ENCODE peak calls at places on chromosomes 16 and 17, in five cellular contexts. One of them, this sample, is unnamed.
A peak's percentile ranks its signal among the peaks of the same experiment; 100 is the strongest.

GRCh38 chr16:27463741-27464662 is 62.0 kb downstream of the IL21R start:
- DNase-seq in cardiac fibroblast: no peak
- DNase-seq in fibroblast of mammary gland: no peak
- DNase-seq in tibial nerve: no peak
- DNase-seq in AG09319: no peak
- DNase-seq in this sample: no peak

GRCh38 chr17:21282231-21282630 is 2.3 kb upstream of the MAP2K3 start:
- DNase-seq in AG09319: peak; percentile 81
- DNase-seq in tibial nerve: no peak
- DNase-seq in cardiac fibroblast: peak; percentile 95
- DNase-seq in fibroblast of mammary gland: peak; percentile 98
- DNase-seq in this sample: peak; percentile 98

GRCh38 chr16:22139008-22139407 is 23.3 kb upstream of the SDR42E2 start:
- DNase-seq in cardiac fibroblast: no peak
- DNase-seq in fibroblast of mammary gland: no peak
- DNase-seq in tibial nerve: no peak
- DNase-seq in AG09319: no peak
- DNase-seq in this sample: no peak

GRCh38 chr16:11535494-11535893 is 51.2 kb downstream of the LITAF start:
- DNase-seq in fibroblast of mammary gland: no peak
- DNase-seq in cardiac fibroblast: no peak
- DNase-seq in tibial nerve: no peak
- DNase-seq in AG09319: no peak
- DNase-seq in this sample: no peak

GRCh38 chr17:54221499-54221898 is 398.8 kb downstream of the KIF2B start:
- DNase-seq in AG09319: no peak
- DNase-seq in cardiac fibroblast: no peak
- DNase-seq in tibial nerve: no peak
- DNase-seq in fibroblast of mammary gland: no peak
- DNase-seq in this sample: no peak

GRCh38 chr17:77124192-77124908 is 16.4 kb upstream of the SEC14L1 start:
- DNase-seq in AG09319: no peak
- DNase-seq in fibroblast of mammary gland: peak; percentile 71
- DNase-seq in cardiac fibroblast: peak; percentile 92
- DNase-seq in tibial nerve: peak; percentile 22
- DNase-seq in this sample: peak; percentile 54

GRCh38 chr17:50218771-50219315 is 17.4 kb upstream of the COL1A1 start:
- DNase-seq in AG09319: peak; percentile 77
- DNase-seq in tibial nerve: no peak
- DNase-seq in cardiac fibroblast: peak; percentile 92
- DNase-seq in fibroblast of mammary gland: peak; percentile 96
- DNase-seq in this sample: peak; percentile 86

GRCh38 chr17:48724241-48725004 is 1.4 kb downstream of the PRAC2 start:
- DNase-seq in fibroblast of mammary gland: peak; percentile 73
- DNase-seq in cardiac fibroblast: peak; percentile 79
- DNase-seq in tibial nerve: peak; percentile 76
- DNase-seq in AG09319: peak; percentile 41
- DNase-seq in this sample: peak; percentile 73

DNA sequence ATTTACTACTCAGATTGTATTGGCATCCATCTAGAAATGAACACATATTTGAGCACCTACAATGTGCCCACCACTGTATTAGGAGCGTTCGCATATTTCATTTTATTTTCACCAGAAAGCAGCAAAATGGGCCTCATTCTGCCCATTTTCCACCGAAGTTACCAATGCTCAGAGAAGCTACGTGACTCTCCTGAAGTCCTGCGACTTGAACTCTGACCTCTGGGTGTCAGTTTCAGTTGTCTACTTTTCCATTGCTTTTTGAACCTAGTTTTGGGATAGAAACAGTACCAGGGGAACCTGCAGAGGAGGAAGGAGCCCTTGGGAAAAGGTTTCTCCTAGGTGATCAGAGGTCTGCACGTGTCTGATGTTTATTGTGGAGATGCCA is 139.1 kb upstream of the SDK2 start:
- DNase-seq in cardiac fibroblast: no peak
- DNase-seq in fibroblast of mammary gland: no peak
- DNase-seq in tibial nerve: no peak
- DNase-seq in AG09319: no peak
- DNase-seq in this sample: no peak
- TF ChIP-seq CTCF in cardiac fibroblast: no peak
- TF ChIP-seq CTCF in fibroblast of mammary gland: no peak
- TF ChIP-seq CTCF in tibial nerve: no peak
- TF ChIP-seq CTCF in AG09319: no peak
- TF ChIP-seq CTCF in this sample: no peak

GRCh38 chr16:30980434-30980833 is 4.6 kb upstream of the HSD3B7 start:
- DNase-seq in cardiac fibroblast: no peak
- DNase-seq in AG09319: no peak
- DNase-seq in fibroblast of mammary gland: no peak
- DNase-seq in tibial nerve: no peak
- DNase-seq in this sample: no peak

GRCh38 chr16:30976486-30976885 is 8.5 kb upstream of the HSD3B7 start:
- DNase-seq in AG09319: no peak
- DNase-seq in tibial nerve: no peak
- DNase-seq in cardiac fibroblast: no peak
- DNase-seq in fibroblast of mammary gland: no peak
- DNase-seq in this sample: no peak

GRCh38 chr16:30979170-30980067 is 5.6 kb upstream of the HSD3B7 start:
- DNase-seq in cardiac fibroblast: no peak
- DNase-seq in fibroblast of mammary gland: no peak
- DNase-seq in AG09319: no peak
- DNase-seq in tibial nerve: no peak
- DNase-seq in this sample: no peak

GRCh38 chr16:30980068-30980371 is 5.0 kb upstream of the HSD3B7 start:
- DNase-seq in tibial nerve: no peak
- DNase-seq in cardiac fibroblast: no peak
- DNase-seq in fibroblast of mammary gland: no peak
- DNase-seq in AG09319: no peak
- DNase-seq in this sample: no peak

GRCh38 chr16:30977502-30977901 is 7.5 kb upstream of the HSD3B7 start:
- DNase-seq in cardiac fibroblast: no peak
- DNase-seq in AG09319: no peak
- DNase-seq in tibial nerve: no peak
- DNase-seq in fibroblast of mammary gland: peak; percentile 31
- DNase-seq in this sample: no peak
- TF ChIP-seq CTCF in cardiac fibroblast: peak; percentile 34
- TF ChIP-seq CTCF in AG09319: peak; percentile 30
- TF ChIP-seq CTCF in tibial nerve: no peak
- TF ChIP-seq CTCF in fibroblast of mammary gland: peak; percentile 42
- TF ChIP-seq CTCF in this sample: peak; percentile 77

GRCh38 chr17:45918241-45918745 is 23.9 kb downstream of the MAPT start:
- DNase-seq in tibial nerve: no peak
- DNase-seq in cardiac fibroblast: no peak
- DNase-seq in fibroblast of mammary gland: no peak
- DNase-seq in AG09319: no peak
- DNase-seq in this sample: no peak

GRCh38 chr17:45919136-45919535 is 24.8 kb downstream of the MAPT start:
- DNase-seq in cardiac fibroblast: no peak
- DNase-seq in fibroblast of mammary gland: no peak
- DNase-seq in AG09319: no peak
- DNase-seq in tibial nerve: no peak
- DNase-seq in this sample: no peak

GRCh38 chr17:45914036-45914717 is 19.8 kb downstream of the MAPT start:
- DNase-seq in AG09319: no peak
- DNase-seq in tibial nerve: no peak
- DNase-seq in fibroblast of mammary gland: no peak
- DNase-seq in cardiac fibroblast: no peak
- DNase-seq in this sample: no peak

GRCh38 chr17:45915263-45915662 is 20.9 kb downstream of the MAPT start:
- DNase-seq in cardiac fibroblast: no peak
- DNase-seq in AG09319: no peak
- DNase-seq in tibial nerve: no peak
- DNase-seq in fibroblast of mammary gland: no peak
- DNase-seq in this sample: no peak

DNA sequence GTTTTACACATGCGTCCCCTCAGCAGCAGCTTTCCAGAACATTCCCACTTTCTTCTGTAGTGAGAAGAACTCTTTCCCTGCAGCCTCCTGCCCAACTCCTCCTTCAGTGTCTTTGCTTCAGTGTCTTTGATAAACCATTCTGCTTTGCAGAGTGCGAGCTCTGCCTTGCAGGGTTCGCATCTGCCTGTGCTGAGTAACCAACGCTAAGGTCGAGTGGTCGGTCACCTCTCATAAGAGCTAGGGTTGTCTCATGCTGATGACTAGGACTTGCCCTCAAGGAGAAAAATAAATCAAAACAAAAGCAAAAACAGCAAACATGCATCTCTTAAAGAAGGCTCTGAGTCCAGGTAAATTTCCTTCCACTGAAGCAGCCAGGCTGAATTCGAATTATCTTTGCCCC is 22.7 kb downstream of the MAPT start:
- DNase-seq in AG09319: no peak
- DNase-seq in fibroblast of mammary gland: no peak
- DNase-seq in tibial nerve: no peak
- DNase-seq in cardiac fibroblast: no peak
- DNase-seq in this sample: no peak
- TF ChIP-seq CTCF in AG09319: no peak
- TF ChIP-seq CTCF in fibroblast of mammary gland: no peak
- TF ChIP-seq CTCF in tibial nerve: no peak
- TF ChIP-seq CTCF in cardiac fibroblast: no peak
- TF ChIP-seq CTCF in this sample: no peak

GRCh38 chr16:74575175-74575804 is 31.6 kb downstream of the GLG1 start:
- DNase-seq in AG09319: no peak
- DNase-seq in cardiac fibroblast: no peak
- DNase-seq in fibroblast of mammary gland: no peak
- DNase-seq in tibial nerve: no peak
- DNase-seq in this sample: no peak
- TF ChIP-seq CTCF in AG09319: no peak
- TF ChIP-seq CTCF in cardiac fibroblast: no peak
- TF ChIP-seq CTCF in fibroblast of mammary gland: no peak
- TF ChIP-seq CTCF in tibial nerve: no peak
- TF ChIP-seq CTCF in this sample: peak; percentile 42

DNA sequence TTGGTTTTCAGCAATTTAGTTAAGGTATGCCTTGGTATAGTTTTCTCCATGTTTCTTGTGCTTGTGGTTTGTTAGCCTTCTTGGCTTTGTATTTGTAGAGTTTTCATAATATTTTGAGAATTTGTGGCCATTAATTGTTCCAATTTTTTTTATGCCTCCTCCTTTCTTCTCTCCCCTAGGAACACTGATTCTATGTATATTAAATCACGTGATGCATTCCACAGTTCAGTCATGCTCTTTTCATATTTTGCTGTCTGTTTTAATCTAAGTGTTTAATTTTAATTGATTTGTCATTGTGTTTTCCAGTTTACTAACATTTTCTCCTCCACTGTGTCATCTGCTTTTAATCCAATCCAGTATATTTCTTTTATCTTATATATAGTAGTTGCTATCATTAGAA is 263.6 kb downstream of the SHISA9 start:
- DNase-seq in tibial nerve: no peak
- DNase-seq in cardiac fibroblast: no peak
- DNase-seq in AG09319: no peak
- DNase-seq in fibroblast of mammary gland: no peak
- DNase-seq in this sample: no peak
- TF ChIP-seq CTCF in tibial nerve: no peak
- TF ChIP-seq CTCF in cardiac fibroblast: no peak
- TF ChIP-seq CTCF in AG09319: no peak
- TF ChIP-seq CTCF in fibroblast of mammary gland: no peak
- TF ChIP-seq CTCF in this sample: no peak

GRCh38 chr16:82507271-82507670 is 119.5 kb upstream of the CDH13 start:
- DNase-seq in AG09319: no peak
- DNase-seq in fibroblast of mammary gland: no peak
- DNase-seq in tibial nerve: no peak
- DNase-seq in cardiac fibroblast: no peak
- DNase-seq in this sample: no peak
- TF ChIP-seq CTCF in AG09319: no peak
- TF ChIP-seq CTCF in fibroblast of mammary gland: no peak
- TF ChIP-seq CTCF in tibial nerve: no peak
- TF ChIP-seq CTCF in cardiac fibroblast: no peak
- TF ChIP-seq CTCF in this sample: no peak

GRCh38 chr16:17831330-17831729 is 360.6 kb upstream of the XYLT1 start:
- DNase-seq in tibial nerve: no peak
- DNase-seq in fibroblast of mammary gland: peak; percentile 59
- DNase-seq in AG09319: no peak
- DNase-seq in cardiac fibroblast: no peak
- DNase-seq in this sample: no peak
- TF ChIP-seq CTCF in tibial nerve: no peak
- TF ChIP-seq CTCF in fibroblast of mammary gland: peak; percentile 45
- TF ChIP-seq CTCF in AG09319: no peak
- TF ChIP-seq CTCF in cardiac fibroblast: no peak
- TF ChIP-seq CTCF in this sample: peak; percentile 63

This sample was measured in HFFc6.